ENCODE peak calls at places on chromosomes 4 and X, in five cellular contexts. One of them, this sample, is unnamed.

GRCh38 chrX:46665232-46666162 is 91.9 kb downstream of the CHST7 start:
- DNase-seq in right lobe of liver: no peak
- DNase-seq in fibroblast of lung: no peak
- DNase-seq in foreskin fibroblast: peak; percentile 28
- DNase-seq in mesothelial cell of epicardium: no peak
- DNase-seq in this sample: no peak

GRCh38 chr4:180542445-180543100 is 1700.6 kb upstream of the TENM3 start:
- DNase-seq in right lobe of liver: no peak
- DNase-seq in fibroblast of lung: peak; percentile 97
- DNase-seq in foreskin fibroblast: no peak
- DNase-seq in mesothelial cell of epicardium: peak; percentile 53
- DNase-seq in this sample: no peak

GRCh38 chrX:68895339-68896250 is 66.8 kb downstream of the EFNB1 start:
- DNase-seq in mesothelial cell of epicardium: no peak
- DNase-seq in foreskin fibroblast: peak; percentile 27
- DNase-seq in fibroblast of lung: peak; percentile 63
- DNase-seq in right lobe of liver: peak; percentile 34
- DNase-seq in this sample: no peak

GRCh38 chrX:85903692-85904471 is 143.5 kb downstream of the CHM start:
- DNase-seq in right lobe of liver: no peak
- DNase-seq in fibroblast of lung: no peak
- DNase-seq in mesothelial cell of epicardium: no peak
- DNase-seq in foreskin fibroblast: no peak
- DNase-seq in this sample: no peak

GRCh38 chr4:7206385-7206784 is 14.0 kb downstream of the SORCS2 start:
- DNase-seq in fibroblast of lung: peak; percentile 37
- DNase-seq in right lobe of liver: peak; percentile 69
- DNase-seq in mesothelial cell of epicardium: no peak
- DNase-seq in foreskin fibroblast: peak; percentile 69
- DNase-seq in this sample: no peak

GRCh38 chrX:71103110-71103983 is 3.2 kb downstream of the CXorf65 start:
- DNase-seq in right lobe of liver: peak; percentile 49
- DNase-seq in foreskin fibroblast: peak; percentile 9
- DNase-seq in mesothelial cell of epicardium: no peak
- DNase-seq in fibroblast of lung: no peak
- DNase-seq in this sample: peak; percentile 64

GRCh38 chr4:31548823-31549222 is 828.7 kb downstream of the PCDH7 start:
- DNase-seq in mesothelial cell of epicardium: no peak
- DNase-seq in foreskin fibroblast: no peak
- DNase-seq in right lobe of liver: no peak
- DNase-seq in fibroblast of lung: peak; percentile 5
- DNase-seq in this sample: no peak

GRCh38 chr4:174672276-174672675 is 150.0 kb upstream of the HPGD start:
- DNase-seq in fibroblast of lung: peak; percentile 8
- DNase-seq in mesothelial cell of epicardium: no peak
- DNase-seq in foreskin fibroblast: no peak
- DNase-seq in right lobe of liver: no peak
- DNase-seq in this sample: no peak

GRCh38 chr4:102449751-102450352 is 51.3 kb upstream of the NFKB1 start:
- DNase-seq in foreskin fibroblast: peak; percentile 71
- DNase-seq in fibroblast of lung: peak; percentile 75
- DNase-seq in right lobe of liver: no peak
- DNase-seq in mesothelial cell of epicardium: no peak
- DNase-seq in this sample: no peak

GRCh38 chr4:168945291-168945690 is 64.8 kb downstream of the CBR4 start:
- DNase-seq in mesothelial cell of epicardium: no peak
- DNase-seq in foreskin fibroblast: no peak
- DNase-seq in fibroblast of lung: no peak
- DNase-seq in right lobe of liver: no peak
- DNase-seq in this sample: no peak

GRCh38 chr4:168942985-168943384 is 67.1 kb downstream of the CBR4 start:
- DNase-seq in foreskin fibroblast: no peak
- DNase-seq in mesothelial cell of epicardium: no peak
- DNase-seq in right lobe of liver: no peak
- DNase-seq in fibroblast of lung: no peak
- DNase-seq in this sample: no peak
- TF ChIP-seq CTCF in foreskin fibroblast: peak; percentile 42
- TF ChIP-seq CTCF in mesothelial cell of epicardium: peak; percentile 59
- TF ChIP-seq CTCF in right lobe of liver: peak; percentile 31
- TF ChIP-seq CTCF in fibroblast of lung: peak; percentile 47
- TF ChIP-seq CTCF in this sample: peak; percentile 73

DNA sequence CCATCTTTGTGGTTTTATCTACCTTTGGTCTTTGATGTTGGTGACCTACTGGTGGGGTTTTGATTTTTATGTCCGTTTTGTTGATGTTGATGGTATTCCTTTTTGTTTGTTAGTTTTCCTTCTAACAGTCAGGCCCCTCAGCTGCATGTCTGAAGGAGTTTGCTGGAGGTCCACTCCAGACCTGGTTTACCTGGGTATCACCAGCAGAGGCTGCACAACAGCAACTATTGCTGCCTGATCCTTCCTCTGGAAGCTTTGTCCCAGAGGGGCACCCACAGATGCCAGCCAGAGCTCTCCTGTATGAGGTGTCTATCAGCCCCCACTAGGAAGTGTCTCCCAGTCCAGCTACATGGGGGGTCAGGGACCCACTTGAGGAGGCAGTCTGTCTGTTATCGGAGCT is 199.3 kb upstream of the WDFY3 start:
- DNase-seq in right lobe of liver: no peak
- DNase-seq in fibroblast of lung: no peak
- DNase-seq in mesothelial cell of epicardium: no peak
- DNase-seq in foreskin fibroblast: no peak
- DNase-seq in this sample: no peak
- TF ChIP-seq CTCF in right lobe of liver: no peak
- TF ChIP-seq CTCF in fibroblast of lung: no peak
- TF ChIP-seq CTCF in mesothelial cell of epicardium: no peak
- TF ChIP-seq CTCF in foreskin fibroblast: no peak
- TF ChIP-seq CTCF in this sample: no peak

GRCh38 chr4:149370002-149370401 is 445.6 kb downstream of the IQCM start:
- DNase-seq in foreskin fibroblast: no peak
- DNase-seq in mesothelial cell of epicardium: no peak
- DNase-seq in right lobe of liver: no peak
- DNase-seq in fibroblast of lung: no peak
- DNase-seq in this sample: no peak

GRCh38 chr4:149371021-149371420 is 444.6 kb downstream of the IQCM start:
- DNase-seq in right lobe of liver: peak; percentile 19
- DNase-seq in foreskin fibroblast: peak; percentile 45
- DNase-seq in fibroblast of lung: peak; percentile 82
- DNase-seq in mesothelial cell of epicardium: no peak
- DNase-seq in this sample: no peak
- TF ChIP-seq CTCF in right lobe of liver: peak; percentile 57
- TF ChIP-seq CTCF in foreskin fibroblast: peak; percentile 34
- TF ChIP-seq CTCF in fibroblast of lung: peak; percentile 48
- TF ChIP-seq CTCF in mesothelial cell of epicardium: peak; percentile 19
- TF ChIP-seq CTCF in this sample: no peak

GRCh38 chr4:25677157-25677556 is 21.5 kb downstream of the SLC34A2 start:
- DNase-seq in fibroblast of lung: no peak
- DNase-seq in mesothelial cell of epicardium: no peak
- DNase-seq in foreskin fibroblast: no peak
- DNase-seq in right lobe of liver: no peak
- DNase-seq in this sample: no peak

GRCh38 chr4:25670991-25671390 is 15.3 kb downstream of the SLC34A2 start:
- DNase-seq in fibroblast of lung: no peak
- DNase-seq in right lobe of liver: no peak
- DNase-seq in foreskin fibroblast: no peak
- DNase-seq in mesothelial cell of epicardium: no peak
- DNase-seq in this sample: no peak

GRCh38 chr4:25674386-25674785 is 18.7 kb downstream of the SLC34A2 start:
- DNase-seq in foreskin fibroblast: no peak
- DNase-seq in fibroblast of lung: no peak
- DNase-seq in mesothelial cell of epicardium: no peak
- DNase-seq in right lobe of liver: no peak
- DNase-seq in this sample: no peak

GRCh38 chr4:25676221-25676620 is 20.6 kb downstream of the SLC34A2 start:
- DNase-seq in right lobe of liver: no peak
- DNase-seq in mesothelial cell of epicardium: no peak
- DNase-seq in foreskin fibroblast: no peak
- DNase-seq in fibroblast of lung: no peak
- DNase-seq in this sample: no peak

DNA sequence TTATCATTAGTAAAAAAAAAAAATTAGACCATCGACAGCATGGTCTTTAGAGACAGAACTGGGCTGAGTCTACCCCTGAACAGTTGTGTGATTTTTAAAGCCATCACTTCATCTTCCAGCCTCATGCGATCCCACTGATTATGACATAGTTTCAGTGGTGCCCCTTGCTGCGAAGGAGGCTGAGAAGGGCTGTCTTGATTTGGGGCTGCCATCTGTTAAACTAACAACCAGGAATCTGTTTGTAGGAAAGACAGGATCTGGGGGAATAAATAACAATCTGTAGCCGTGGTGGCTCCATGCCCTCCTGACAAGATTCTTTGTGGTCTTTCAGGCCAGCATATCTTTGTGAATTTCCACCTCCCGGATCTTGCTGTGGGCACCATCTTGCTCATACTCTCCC is 17.1 kb downstream of the SLC34A2 start:
- DNase-seq in mesothelial cell of epicardium: no peak
- DNase-seq in fibroblast of lung: no peak
- DNase-seq in foreskin fibroblast: no peak
- DNase-seq in right lobe of liver: no peak
- DNase-seq in this sample: no peak
- TF ChIP-seq CTCF in mesothelial cell of epicardium: no peak
- TF ChIP-seq CTCF in fibroblast of lung: no peak
- TF ChIP-seq CTCF in foreskin fibroblast: no peak
- TF ChIP-seq CTCF in right lobe of liver: no peak
- TF ChIP-seq CTCF in this sample: no peak

GRCh38 chr4:168077726-168078239 is 14.6 kb upstream of the ANXA10 start:
- DNase-seq in fibroblast of lung: no peak
- DNase-seq in right lobe of liver: no peak
- DNase-seq in foreskin fibroblast: no peak
- DNase-seq in mesothelial cell of epicardium: no peak
- DNase-seq in this sample: no peak

GRCh38 chr4:168076989-168077725 is 15.2 kb upstream of the ANXA10 start:
- DNase-seq in mesothelial cell of epicardium: peak; percentile 78
- DNase-seq in fibroblast of lung: peak; percentile 81
- DNase-seq in foreskin fibroblast: peak; percentile 84
- DNase-seq in right lobe of liver: peak; percentile 20
- DNase-seq in this sample: no peak

GRCh38 chr4:168082379-168082778 is 10.0 kb upstream of the ANXA10 start:
- DNase-seq in fibroblast of lung: no peak
- DNase-seq in foreskin fibroblast: no peak
- DNase-seq in mesothelial cell of epicardium: no peak
- DNase-seq in right lobe of liver: no peak
- DNase-seq in this sample: no peak
- TF ChIP-seq CTCF in fibroblast of lung: no peak
- TF ChIP-seq CTCF in foreskin fibroblast: no peak
- TF ChIP-seq CTCF in mesothelial cell of epicardium: no peak
- TF ChIP-seq CTCF in right lobe of liver: no peak
- TF ChIP-seq CTCF in this sample: no peak

GRCh38 chr4:108646706-108647105 is 3.7 kb upstream of the OSTC start:
- DNase-seq in right lobe of liver: no peak
- DNase-seq in mesothelial cell of epicardium: no peak
- DNase-seq in foreskin fibroblast: no peak
- DNase-seq in fibroblast of lung: no peak
- DNase-seq in this sample: no peak

GRCh38 chr4:108650212-108651067 is at the start of gene OSTC:
- DNase-seq in foreskin fibroblast: peak; percentile 98
- DNase-seq in mesothelial cell of epicardium: peak; percentile 95
- DNase-seq in fibroblast of lung: peak; percentile 98
- DNase-seq in right lobe of liver: peak; percentile 96
- DNase-seq in this sample: peak; percentile 89

GRCh38 chr4:108651068-108651794 is 832 bp downstream of the OSTC start:
- DNase-seq in mesothelial cell of epicardium: no peak
- DNase-seq in right lobe of liver: no peak
- DNase-seq in fibroblast of lung: peak; percentile 73
- DNase-seq in foreskin fibroblast: peak; percentile 71
- DNase-seq in this sample: no peak

GRCh38 chr4:108644237-108644636 is 6.2 kb upstream of the OSTC start:
- DNase-seq in foreskin fibroblast: peak; percentile 50
- DNase-seq in mesothelial cell of epicardium: no peak
- DNase-seq in fibroblast of lung: no peak
- DNase-seq in right lobe of liver: no peak
- DNase-seq in this sample: no peak

GRCh38 chr4:108649863-108650211 is 562 bp upstream of the OSTC start:
- DNase-seq in fibroblast of lung: no peak
- DNase-seq in foreskin fibroblast: no peak
- DNase-seq in mesothelial cell of epicardium: no peak
- DNase-seq in right lobe of liver: no peak
- DNase-seq in this sample: no peak
- TF ChIP-seq CTCF in fibroblast of lung: no peak
- TF ChIP-seq CTCF in foreskin fibroblast: no peak
- TF ChIP-seq CTCF in mesothelial cell of epicardium: no peak
- TF ChIP-seq CTCF in right lobe of liver: no peak
- TF ChIP-seq CTCF in this sample: no peak